ENCODE peak calls at places on chromosome 6, in four cellular contexts. P, H, L and V are unnamed samples.

GRCh38 chr6:16471222-16471784 is 232.9 kb downstream of the GMPR start:
- DNase-seq in L (no peak), P (no peak), H (no peak), V (no peak)

GRCh38 chr6:157032923-157033322 is 255.7 kb downstream of the ARID1B start:
- DNase-seq in L (no peak), P (no peak), H (no peak), V (no peak)

GRCh38 chr6:163756079-163756478 is 341.6 kb downstream of the QKI start:
- DNase-seq in H (no peak), P (no peak), L (no peak), V (no peak)

GRCh38 chr6:104689551-104690205 is 170.0 kb downstream of the HACE1 start:
- DNase-seq in L (no peak), H (no peak), P (no peak), V (no peak)

GRCh38 chr6:27092316-27092692 is 155.2 kb upstream of the PRSS16 start:
- DNase-seq in L (no peak), P (no peak), H (no peak), V (no peak)

GRCh38 chr6:30156262-30156599 is 4.8 kb downstream of the TRIM10 start:
- DNase-seq in L (peak), P (no peak), H (no peak), V (no peak)

GRCh38 chr6:166595061-166595780 is 8.7 kb upstream of the RAMACL start:
- DNase-seq in L (no peak), P (no peak), H (no peak), V (no peak)

GRCh38 chr6:65170273-65170672 is 536.8 kb downstream of the EYS start:
- DNase-seq in P (no peak), L (no peak), H (no peak), V (no peak)

GRCh38 chr6:15365273-15365687 is 119.4 kb downstream of the JARID2 start:
- DNase-seq in L (peak), P (peak), H (peak), V (peak)

GRCh38 chr6:140921366-140922226 is 1211.1 kb upstream of the GJE1 start:
- DNase-seq in P (no peak), L (peak), H (peak), V (peak)

GRCh38 chr6:155171109-155171746 is 92.6 kb upstream of the CLDN20 start:
- DNase-seq in P (no peak), L (peak), H (no peak), V (no peak)

GRCh38 chr6:149899926-149900619 is 2.2 kb upstream of the RAET1E start:
- DNase-seq in H (no peak), P (no peak), L (no peak), V (no peak)

GRCh38 chr6:75204959-75205775 is 686 bp downstream of the COL12A1 start:
- DNase-seq in H (peak), P (no peak), L (peak), V (no peak)

GRCh38 chr6:160137989-160138835 is 16.6 kb downstream of the SLC22A1 start:
- DNase-seq in P (peak), H (peak), L (peak), V (peak)

GRCh38 chr6:139112561-139112960 is 22.3 kb upstream of the HECA start:
- DNase-seq in L (no peak), H (no peak), P (no peak), V (no peak)

GRCh38 chr6:41199427-41200246 is 1.3 kb downstream of the TREML2 start:
- DNase-seq in H (no peak), P (no peak), L (no peak), V (no peak)

GRCh38 chr6:158488065-158488464 is 71.8 kb upstream of the TMEM181 start:
- DNase-seq in L (peak), P (no peak), H (no peak), V (no peak)

GRCh38 chr6:21856096-21856825 is 262.7 kb downstream of the SOX4 start:
- DNase-seq in P (no peak), L (peak), H (no peak), V (no peak)

GRCh38 chr6:143361536-143362191 is 88.8 kb downstream of the ADAT2 start:
- DNase-seq in L (no peak), H (no peak), P (no peak), V (no peak)

GRCh38 chr6:139722540-139722939 is 348.1 kb upstream of the CITED2 start:
- DNase-seq in L (no peak), P (no peak), H (no peak), V (no peak)

GRCh38 chr6:42453649-42454427 is 2.1 kb upstream of the TRERF1 start:
- DNase-seq in L (peak), P (peak), H (peak), V (no peak)

GRCh38 chr6:12286381-12287132 is 3.6 kb upstream of the EDN1 start:
- DNase-seq in P (no peak), L (no peak), H (no peak), V (peak)

GRCh38 chr6:28657756-28658465 is 132.2 kb downstream of the GPX5 start:
- DNase-seq in H (peak), L (peak), P (peak), V (no peak)

GRCh38 chr6:32790306-32790705 is 26.5 kb downstream of the HLA-DOB start:
- DNase-seq in H (no peak), P (no peak), L (no peak), V (no peak)

GRCh38 chr6:79947191-79948173 is at the start of gene ELOVL4:
- DNase-seq in L (peak), P (peak), H (peak), V (no peak)

GRCh38 chr6:56749632-56750151 is 107.0 kb upstream of the DST start:
- DNase-seq in P (no peak), H (no peak), L (peak), V (no peak)

GRCh38 chr6:158853072-158853871 is 34.1 kb upstream of the EZR start:
- DNase-seq in H (peak), P (peak), L (peak), V (no peak)

GRCh38 chr6:24919404-24919892 is 16.3 kb downstream of the RIPOR2 start:
- DNase-seq in H (peak), L (no peak), P (peak), V (no peak)

GRCh38 chr6:103273048-103273447 is 1586.7 kb downstream of the HACE1 start:
- DNase-seq in H (peak), L (no peak), P (peak), V (peak)

GRCh38 chr6:167996424-167997199 is 859 bp upstream of the KIF25 start:
- DNase-seq in H (peak), P (no peak), L (no peak), V (no peak)

GRCh38 chr6:14518515-14519217 is 401.1 kb downstream of the CD83 start:
- DNase-seq in H (no peak), L (no peak), P (no peak), V (no peak)

GRCh38 chr6:138508676-138508988 is 9.3 kb upstream of the NHSL1 start:
- DNase-seq in P (no peak), L (no peak), H (no peak), V (no peak)

GRCh38 chr6:94751641-94752329 is 825.5 kb upstream of the MANEA start:
- DNase-seq in H (no peak), P (no peak), L (no peak), V (no peak)